ENCODE peak calls at places on chromosomes 2 and 18, in four cellular contexts. T is IMR-90, G is HepG2, J is K562. B is an unnamed sample.

GRCh38 chr2:108270768-108271506 is 17.8 kb upstream of the SULT1C2 start:
- DNase-seq in J (no peak), G (peak; percentile 49), T (no peak), B (no peak)

GRCh38 chr2:219624565-219624964 is 2.9 kb upstream of the SLC4A3 start:
- DNase-seq in T (no peak), J (no peak), G (no peak), B (no peak)

GRCh38 chr2:36967236-36967876 is 1.0 kb upstream of the STRN start:
- DNase-seq in J (no peak), T (no peak), G (peak; percentile 58), B (no peak)

GRCh38 chr18:58015045-58015444 is 29.0 kb upstream of the NEDD4L start:
- DNase-seq in J (no peak), T (no peak), G (no peak), B (no peak)

GRCh38 chr2:161136696-161137324 is 23.4 kb upstream of the TANK start:
- DNase-seq in G (no peak), J (no peak), T (peak; percentile 69), B (peak; percentile 44)

GRCh38 chr2:239896075-239896474 is 129.1 kb downstream of the NDUFA10 start:
- DNase-seq in T (no peak), J (no peak), G (no peak), B (no peak)

GRCh38 chr2:97714084-97714949 is 941 bp downstream of the ZAP70 start:
- DNase-seq in G (no peak), T (no peak), J (no peak), B (no peak)

GRCh38 chr2:228669751-228670150 is 488.3 kb upstream of the SPHKAP start:
- DNase-seq in G (no peak), J (no peak), T (no peak), B (no peak)

GRCh38 chr2:179129574-179130238 is 79.8 kb upstream of the CCDC141 start:
- DNase-seq in T (peak; percentile 10), J (no peak), G (no peak), B (no peak)

GRCh38 chr2:20049631-20050030 is 1.8 kb downstream of the LAPTM4A start:
- DNase-seq in J (no peak), T (peak; percentile 37), G (no peak), B (no peak)

GRCh38 chr18:45997689-45998088 is 30.6 kb upstream of the EPG5 start:
- DNase-seq in T (no peak), J (no peak), G (no peak), B (no peak)

GRCh38 chr2:235373171-235373570 is 120.7 kb upstream of the AGAP1 start:
- DNase-seq in T (no peak), G (no peak), J (no peak), B (no peak)

GRCh38 chr18:51012441-51012840 is 17.6 kb upstream of the SMAD4 start:
- DNase-seq in J (no peak), G (no peak), T (no peak), B (no peak)

GRCh38 chr2:57450170-57450569 is 596.4 kb upstream of the VRK2 start:
- DNase-seq in T (no peak), J (no peak), G (no peak), B (no peak)

GRCh38 chr18:621181-621580 is 24.4 kb downstream of the CLUL1 start:
- DNase-seq in J (no peak), T (peak; percentile 62), G (no peak), B (no peak)

GRCh38 chr2:14632133-14632936 is at the start of gene LRATD1:
- DNase-seq in T (peak; percentile 55), G (peak; percentile 50), J (peak; percentile 69), B (no peak)

DNA sequence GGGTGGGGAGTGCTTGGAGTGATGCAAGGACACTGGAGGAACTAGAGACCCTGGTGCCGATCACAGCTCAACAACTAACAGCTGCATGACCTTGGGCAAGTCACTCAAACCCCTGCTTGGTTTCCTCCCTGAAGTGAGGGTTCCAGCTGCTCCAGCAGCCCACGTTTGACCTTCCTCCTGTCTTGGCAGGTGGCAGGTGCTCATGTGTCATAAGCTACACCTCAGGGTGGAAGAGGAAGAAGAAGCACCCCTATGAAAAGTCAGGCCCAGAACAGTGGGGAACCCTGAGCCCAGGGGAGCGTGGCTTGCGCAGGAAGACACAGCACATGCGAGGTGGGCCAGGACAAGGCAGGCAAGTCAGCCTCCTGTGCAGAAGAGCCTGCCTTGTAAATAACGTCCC is 42.4 kb downstream of the MRPL35 start:
- DNase-seq in T (no peak), J (no peak), G (no peak), B (no peak)
- H2AFZ ChIP-seq in T (peak overlapping the region; percentile 43), J (no peak overlapping the region), G (no peak overlapping the region), B (no peak overlapping the region)

GRCh38 chr2:289362-290089 is 1.6 kb upstream of the ALKAL2 start:
- DNase-seq in T (peak; percentile 11), G (no peak), J (peak; percentile 36), B (no peak)
- TF ChIP-seq POLR2A in T (no peak), G (no peak), J (no peak), B (no peak)

GRCh38 chr2:40158781-40159180 is 293.1 kb downstream of the SLC8A1 start:
- DNase-seq in J (no peak), G (no peak), T (no peak), B (no peak)

GRCh38 chr2:40159333-40159732 is 292.6 kb downstream of the SLC8A1 start:
- DNase-seq in G (no peak), T (no peak), J (no peak), B (no peak)

GRCh38 chr2:40150206-40150765 is 301.6 kb downstream of the SLC8A1 start:
- DNase-seq in G (no peak), T (no peak), J (no peak), B (no peak)

GRCh38 chr2:40160730-40161129 is 291.2 kb downstream of the SLC8A1 start:
- DNase-seq in G (no peak), T (peak; percentile 45), J (no peak), B (no peak)

DNA sequence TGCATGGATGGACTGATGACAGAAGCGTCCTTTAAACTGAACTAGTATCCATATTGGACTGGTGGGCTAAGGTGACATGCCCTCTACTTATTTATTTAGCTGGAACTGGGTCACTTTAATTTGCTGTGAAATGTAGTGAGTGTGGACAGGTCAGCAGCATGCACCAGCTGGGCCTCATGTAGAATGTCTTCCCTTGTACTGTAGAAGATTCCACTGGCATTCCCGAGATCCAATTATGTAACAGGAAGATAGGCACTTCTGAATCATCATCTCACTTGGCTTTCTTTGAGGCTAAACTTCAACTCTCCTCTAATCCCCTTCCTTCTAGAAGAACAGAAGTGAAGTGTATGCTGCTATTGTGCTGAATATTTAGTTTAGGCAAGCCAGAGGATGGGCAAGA is 296.2 kb downstream of the SLC8A1 start:
- DNase-seq in T (peak; percentile 39), J (no peak), G (no peak), B (no peak)
- H2AFZ ChIP-seq in T (no peak overlapping the region), J (no peak overlapping the region), G (no peak overlapping the region), B (no peak overlapping the region)

GRCh38 chr2:241558532-241559488 is at the start of gene BOK:
- DNase-seq in G (peak; percentile 73), J (peak; percentile 80), T (peak; percentile 72), B (peak; percentile 72)
- TF ChIP-seq POLR2A in G (no peak), J (no peak), T (no peak), B (peak; percentile 31)